ENCODE peak calls at places on chromosomes 5 and 9, in four cellular contexts. S is K562, C is SK-N-SH, J is HepG2. N is an unnamed sample.

GRCh38 chr9:22416692-22417060 is 29.9 kb upstream of the DMRTA1 start:
- DNase-seq in S (no peak), C (no peak), J (no peak), N (no peak)

GRCh38 chr5:174532453-174533126 is 191.8 kb upstream of the MSX2 start:
- DNase-seq in S (peak), C (peak), J (peak), N (peak)

GRCh38 chr5:127885176-127885575 is 182.0 kb downstream of the CCDC192 start:
- DNase-seq in S (no peak), C (no peak), J (no peak), N (no peak)

GRCh38 chr9:9556865-9557803 is 1055.7 kb downstream of the PTPRD start:
- DNase-seq in S (no peak), C (no peak), J (no peak), N (no peak)

GRCh38 chr5:150641006-150641570 is 628 bp downstream of the SYNPO start:
- DNase-seq in S (no peak), C (no peak), J (peak), N (no peak)

GRCh38 chr5:139767960-139768359 is 27.6 kb upstream of the PSD2 start:
- DNase-seq in S (no peak), C (peak), J (no peak), N (no peak)

GRCh38 chr9:125189011-125189360 is 617 bp downstream of the PPP6C start:
- DNase-seq in S (peak), C (peak), J (no peak), N (peak)

GRCh38 chr9:16708638-16709435 is 161.6 kb downstream of the BNC2 start:
- DNase-seq in S (no peak), C (no peak), J (no peak), N (no peak)

GRCh38 chr5:80134879-80135278 is 99.7 kb downstream of the THBS4 start:
- DNase-seq in S (no peak), C (no peak), J (no peak), N (no peak)

GRCh38 chr9:135090547-135090946 is 3.1 kb downstream of the OLFM1 start:
- DNase-seq in S (no peak), C (no peak), J (no peak), N (peak)

GRCh38 chr5:84197542-84197941 is 187.1 kb downstream of the EDIL3 start:
- DNase-seq in S (no peak), C (no peak), J (no peak), N (no peak)

GRCh38 chr5:66596791-66597757 is 881 bp downstream of the MAST4 start:
- DNase-seq in S (no peak), C (peak), J (no peak), N (peak)

GRCh38 chr5:66989286-66989685 is 207.3 kb downstream of the CD180 start:
- DNase-seq in S (no peak), C (no peak), J (peak), N (no peak)

GRCh38 chr9:113484258-113484730 is 20.8 kb downstream of the RGS3 start:
- DNase-seq in S (no peak), C (peak), J (peak), N (no peak)

GRCh38 chr5:149857499-149857898 is 87.1 kb downstream of the PDE6A start:
- DNase-seq in S (no peak), C (peak), J (no peak), N (no peak)

GRCh38 chr9:128412120-128412790 is 8.4 kb upstream of the CERCAM start:
- DNase-seq in S (peak), C (peak), J (peak), N (no peak)

GRCh38 chr9:105127863-105128220 is 116.6 kb upstream of the SLC44A1 start:
- DNase-seq in S (no peak), C (no peak), J (no peak), N (no peak)

GRCh38 chr9:98232926-98233325 is 22.5 kb downstream of the TBC1D2 start:
- DNase-seq in S (no peak), C (no peak), J (no peak), N (no peak)

GRCh38 chr9:133946840-133947486 is 45.2 kb downstream of the VAV2 start:
- DNase-seq in S (no peak), C (no peak), J (no peak), N (no peak)

GRCh38 chr5:39755986-39756385 is 331.2 kb upstream of the DAB2 start:
- DNase-seq in S (peak), C (no peak), J (no peak), N (peak)

GRCh38 chr9:35914307-35914807 is 5.1 kb downstream of the SPAAR start:
- DNase-seq in S (peak), C (peak), J (peak), N (no peak)

GRCh38 chr5:103927739-103928138 is 365.1 kb upstream of the NUDT12 start:
- DNase-seq in S (no peak), C (no peak), J (no peak), N (no peak)

GRCh38 chr5:59685806-59686205 is 207.7 kb downstream of the PDE4D start:
- DNase-seq in S (no peak), C (no peak), J (no peak), N (no peak)

GRCh38 chr9:98225015-98225442 is 30.4 kb downstream of the TBC1D2 start:
- DNase-seq in S (peak), C (no peak), J (no peak), N (no peak)

GRCh38 chr5:73387630-73388370 is 60.8 kb downstream of the FOXD1 start:
- DNase-seq in S (no peak), C (no peak), J (no peak), N (no peak)

GRCh38 chr5:96758621-96759020 is 49.1 kb downstream of the ERAP1 start:
- DNase-seq in S (no peak), C (no peak), J (no peak), N (no peak)
- TF ChIP-seq JUND in S (no peak), C (no peak), J (no peak), N (no peak)

GRCh38 chr5:92561362-92562006 is 1019.5 kb downstream of the NR2F1-AS1 start:
- DNase-seq in S (no peak), C (no peak), J (no peak), N (no peak)
- TF ChIP-seq JUND in S (no peak), C (no peak), J (no peak), N (no peak)

DNA sequence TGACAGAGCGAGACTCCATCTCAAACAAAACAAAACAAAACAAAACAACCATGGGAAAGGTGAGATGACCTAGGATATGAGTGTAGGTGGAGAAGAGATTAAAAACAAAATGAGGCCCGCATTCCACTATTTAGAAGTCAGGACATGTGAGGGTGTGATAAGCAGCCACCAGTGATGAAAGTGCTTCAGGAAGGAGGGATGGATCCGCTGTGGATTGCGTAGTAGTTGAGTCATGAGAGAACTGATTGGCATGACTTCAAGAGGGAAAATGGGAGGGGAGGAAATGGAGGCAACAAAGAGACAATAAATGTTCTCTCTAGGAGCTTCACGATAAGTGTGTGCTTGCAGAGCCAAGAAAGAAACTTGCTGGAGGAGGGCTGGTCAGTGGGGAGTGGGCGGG is 367.6 kb downstream of the ARL15 start:
- DNase-seq in S (peak), C (no peak), J (no peak), N (no peak)
- TF ChIP-seq JUND in S (peak), C (no peak), J (no peak), N (no peak)

DNA sequence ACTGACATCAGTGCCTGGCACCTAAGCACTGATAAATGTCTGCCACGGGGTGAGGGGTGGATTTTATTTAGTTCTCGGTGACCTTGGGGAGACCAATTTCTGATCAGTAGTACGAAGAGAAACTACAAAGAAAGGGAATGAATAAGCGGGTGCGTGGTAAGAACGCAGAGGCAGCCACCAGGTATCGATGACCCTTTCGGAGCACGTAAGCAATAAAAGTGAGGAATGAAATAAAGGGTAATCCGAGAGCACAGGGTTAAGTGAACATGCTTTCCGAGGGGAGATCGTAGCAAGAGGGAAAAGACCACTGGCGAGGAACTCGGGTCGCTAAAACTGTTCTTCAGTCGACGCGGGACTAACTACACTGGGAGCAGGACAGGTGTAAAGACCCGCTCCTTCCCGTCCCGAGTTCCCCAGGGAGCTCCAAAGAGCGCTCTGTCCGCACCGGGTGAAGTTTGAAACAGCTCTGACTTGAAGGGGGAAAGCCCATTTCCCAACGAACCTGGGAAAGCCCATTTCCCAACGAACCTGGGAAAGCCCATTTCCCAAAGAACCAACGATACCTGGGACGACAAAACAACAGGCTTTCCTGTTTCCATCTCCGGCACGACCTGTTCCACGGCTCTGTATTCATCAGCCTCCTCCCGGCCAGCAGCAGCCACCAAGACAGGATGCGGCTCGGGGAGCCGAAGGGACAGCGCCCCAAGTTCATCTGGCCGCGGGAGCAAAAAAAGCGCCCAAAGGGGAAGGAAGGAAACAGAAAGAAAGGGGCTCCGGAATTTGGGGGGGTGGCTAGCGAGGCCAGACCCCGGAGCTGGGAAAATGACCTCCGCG is 993 bp downstream of the ELOVL7 start:
- DNase-seq in S (no peak), C (peak), J (no peak), N (peak)
- TF ChIP-seq JUND in S (no peak), C (no peak), J (no peak), N (no peak)

GRCh38 chr9:2155966-2156365 is 140.8 kb downstream of the SMARCA2 start:
- DNase-seq in S (no peak), C (no peak), J (no peak), N (no peak)

GRCh38 chr9:2158111-2158610 is 143.0 kb downstream of the SMARCA2 start:
- DNase-seq in S (no peak), C (peak), J (no peak), N (peak)

GRCh38 chr9:2159521-2160417 is 144.6 kb downstream of the SMARCA2 start:
- DNase-seq in S (no peak), C (no peak), J (no peak), N (no peak)

GRCh38 chr9:2157277-2158105 is 142.3 kb downstream of the SMARCA2 start:
- DNase-seq in S (no peak), C (peak), J (no peak), N (peak)

DNA sequence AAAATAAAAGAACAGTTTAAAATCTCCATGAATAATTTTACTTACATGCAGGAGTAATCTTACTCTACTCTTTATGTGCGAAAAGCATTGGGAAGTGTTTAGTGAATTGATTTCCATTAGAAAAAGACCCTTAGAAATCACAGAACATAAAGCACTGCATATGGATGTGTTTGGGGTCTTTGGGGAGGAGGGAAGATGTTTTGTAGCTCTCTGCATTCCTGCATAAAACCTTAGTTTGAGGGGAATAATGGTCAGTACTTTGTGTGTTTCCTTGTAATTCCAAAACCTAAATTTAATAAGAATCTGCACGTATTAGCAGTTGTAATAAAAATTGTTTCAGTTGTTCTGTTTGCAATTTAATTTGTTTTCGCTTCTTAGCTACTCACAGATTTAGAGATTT is 143.6 kb downstream of the SMARCA2 start:
- DNase-seq in S (no peak), C (no peak), J (no peak), N (no peak)
- TF ChIP-seq JUND in S (no peak), C (no peak), J (no peak), N (no peak)

DNA sequence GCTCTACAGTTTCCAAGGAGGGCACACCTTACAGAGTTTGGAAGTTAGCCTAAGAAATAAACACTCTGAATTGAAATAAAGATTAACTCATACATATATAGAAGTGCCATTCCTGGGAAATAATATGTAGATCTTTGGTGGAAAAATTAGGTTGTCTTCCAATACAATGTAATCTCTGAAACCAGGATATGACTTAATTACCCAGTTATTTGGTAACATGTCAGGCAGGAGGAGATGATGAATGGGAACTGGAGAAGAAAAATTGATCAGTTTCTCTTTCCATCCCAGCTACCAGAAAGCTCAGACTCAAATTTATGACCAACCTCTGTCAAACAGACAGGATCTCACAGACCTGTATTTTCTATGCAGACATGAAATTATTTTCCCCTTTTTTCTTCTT is 215.2 kb upstream of the SNX2 start:
- DNase-seq in S (no peak), C (no peak), J (no peak), N (no peak)
- TF ChIP-seq JUND in S (no peak), C (no peak), J (no peak), N (no peak)

GRCh38 chr9:20408513-20408912 is 213.8 kb downstream of the MLLT3 start:
- DNase-seq in S (no peak), C (no peak), J (no peak), N (no peak)
- TF ChIP-seq JUND in S (no peak), C (no peak), J (no peak), N (no peak)

DNA sequence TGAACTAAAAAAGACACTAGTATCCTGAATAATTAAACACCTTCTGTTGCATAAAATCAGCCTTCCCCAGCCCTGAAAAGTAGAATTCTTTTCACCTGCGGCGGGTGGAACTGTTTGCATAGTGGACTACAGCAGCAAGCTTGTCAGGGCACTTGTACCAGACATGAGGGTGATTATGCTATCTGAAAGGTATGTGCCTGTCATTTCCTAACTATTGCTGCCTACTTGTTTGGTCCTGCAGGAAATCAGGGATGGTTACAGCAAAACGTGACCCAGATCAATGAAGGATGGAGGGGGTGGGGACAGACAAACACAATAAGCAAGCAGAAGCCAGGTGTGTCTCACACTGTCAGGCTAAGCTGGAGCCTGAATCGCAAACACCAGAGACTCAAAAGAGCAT is 385.6 kb downstream of the MLLT3 start:
- DNase-seq in S (no peak), C (no peak), J (peak), N (no peak)
- TF ChIP-seq JUND in S (no peak), C (no peak), J (no peak), N (no peak)

GRCh38 chr5:141923443-141924313 is at the start of gene DELE1:
- DNase-seq in S (peak), C (peak), J (peak), N (peak)
- TF ChIP-seq JUND in S (no peak), C (no peak), J (peak), N (no peak)

N was measured in T47D.